ENCODE peak calls at places on chromosomes 6 and 20, in eight cellular contexts. A is adrenal gland, W is hepatocyte, L is NAMALWA, N is dorsolateral prefrontal cortex, P is fibroblast of lung, X is AG08395, V is A172. T is an unnamed sample.
A peak's percentile ranks its signal among the peaks of the same experiment; 100 is the strongest.

GRCh38 chr6:53986721-53987526 is 124.3 kb upstream of the MLIP start:
- DNase-seq in A (no peak), X (no peak), L (no peak), V (no peak), N (no peak), P (peak; percentile 31), W (peak; percentile 17), T (no peak)

GRCh38 chr6:36353411-36353915 is 16.8 kb upstream of the BNIP5 start:
- DNase-seq in A (peak; percentile 3), X (no peak), L (no peak), N (no peak), W (no peak), V (no peak), P (no peak), T (no peak)

GRCh38 chr20:11564491-11564890 is 353.2 kb upstream of the BTBD3 start:
- DNase-seq in X (no peak), N (no peak), A (no peak), L (no peak), W (no peak), V (no peak), P (no peak), T (no peak)

GRCh38 chr20:21393142-21393541 is 4.2 kb downstream of the NKX2-4 start:
- DNase-seq in L (no peak), A (no peak), W (no peak), V (no peak), X (no peak), N (no peak), P (no peak), T (no peak)

GRCh38 chr20:3164763-3165410 is 5.2 kb upstream of the FASTKD5 start:
- DNase-seq in L (no peak), X (no peak), N (no peak), P (no peak), V (no peak), W (no peak), A (no peak), T (no peak)

GRCh38 chr20:6282642-6283041 is 159.8 kb upstream of the FERMT1 start:
- DNase-seq in P (no peak), W (no peak), X (no peak), N (no peak), L (no peak), V (no peak), A (no peak), T (no peak)

GRCh38 chr6:4125500-4125899 is 9.9 kb downstream of the ECI2 start:
- DNase-seq in V (no peak), N (no peak), L (no peak), X (no peak), W (no peak), A (no peak), P (no peak), T (no peak)

GRCh38 chr6:136014454-136015421 is 163.2 kb downstream of the PDE7B start:
- DNase-seq in V (peak; percentile 91), L (no peak), N (no peak), X (peak; percentile 80), P (peak; percentile 100), A (peak; percentile 59), W (no peak), T (no peak)

GRCh38 chr6:22954749-22955385 is 385.5 kb downstream of the HDGFL1 start:
- DNase-seq in X (no peak), N (no peak), W (no peak), V (no peak), L (peak; percentile 11), P (peak; percentile 49), A (no peak), T (no peak)

GRCh38 chr20:20410678-20411077 is 42.8 kb downstream of the INSM1 start:
- DNase-seq in P (no peak), A (peak; percentile 56), L (no peak), W (peak; percentile 59), X (no peak), V (no peak), N (peak; percentile 64), T (no peak)

GRCh38 chr6:30319146-30319835 is 7.4 kb upstream of the TRIM39 start:
- DNase-seq in P (no peak), L (no peak), W (no peak), X (no peak), A (no peak), N (no peak), V (no peak), T (no peak)

GRCh38 chr20:10658051-10658823 is 15.6 kb downstream of the JAG1 start:
- DNase-seq in N (no peak), P (no peak), V (no peak), W (no peak), L (no peak), A (no peak), X (no peak), T (no peak)

GRCh38 chr6:107244742-107245470 is 129.6 kb upstream of the BEND3 start:
- DNase-seq in N (no peak), W (no peak), A (no peak), V (no peak), L (no peak), X (no peak), P (no peak), T (no peak)

GRCh38 chr6:137237413-137238170 is 18.4 kb upstream of the IFNGR1 start:
- DNase-seq in W (peak; percentile 62), V (peak; percentile 87), A (no peak), N (no peak), L (no peak), P (peak; percentile 60), X (peak; percentile 37), T (no peak)

GRCh38 chr6:71079707-71080106 is 122.8 kb upstream of the B3GAT2 start:
- DNase-seq in X (no peak), L (no peak), N (no peak), P (peak; percentile 68), W (no peak), V (no peak), A (no peak), T (no peak)

GRCh38 chr6:20006039-20006438 is 168.9 kb downstream of the ID4 start:
- DNase-seq in V (no peak), W (no peak), X (no peak), L (no peak), A (no peak), P (no peak), N (no peak), T (no peak)

GRCh38 chr6:16206595-16207037 is 31.8 kb upstream of the GMPR start:
- DNase-seq in X (peak; percentile 84), L (peak; percentile 83), V (peak; percentile 79), N (peak; percentile 48), A (peak; percentile 70), P (peak; percentile 81), W (peak; percentile 85), T (peak; percentile 18)

GRCh38 chr20:34979366-34980153 is 23.9 kb downstream of the MYH7B start:
- DNase-seq in W (no peak), V (no peak), P (no peak), N (no peak), L (no peak), X (no peak), A (no peak), T (no peak)

GRCh38 chr6:155660243-155660977 is 204.8 kb upstream of the NOX3 start:
- DNase-seq in A (no peak), W (no peak), N (no peak), V (no peak), L (no peak), P (no peak), X (no peak), T (no peak)

GRCh38 chr6:166911248-166911677 is 45.1 kb downstream of the RNASET2 start:
- DNase-seq in A (no peak), W (no peak), V (no peak), P (no peak), N (no peak), L (no peak), X (no peak), T (no peak)

GRCh38 chr20:34754611-34755010 is 50.5 kb downstream of the TP53INP2 start:
- DNase-seq in P (no peak), W (no peak), V (no peak), L (no peak), N (no peak), A (no peak), X (no peak), T (no peak)

GRCh38 chr6:111844921-111845320 is 28.3 kb downstream of the FYN start:
- DNase-seq in A (no peak), L (no peak), X (no peak), V (no peak), W (no peak), N (peak; percentile 55), P (no peak), T (no peak)

GRCh38 chr6:20907486-20908071 is 373.3 kb downstream of the CDKAL1 start:
- DNase-seq in X (no peak), W (no peak), V (no peak), N (no peak), P (no peak), L (no peak), A (no peak), T (no peak)

GRCh38 chr6:37321516-37321915 is 32.3 kb upstream of the RNF8 start:
- DNase-seq in W (no peak), A (no peak), V (no peak), N (no peak), X (no peak), L (no peak), P (no peak), T (no peak)

GRCh38 chr20:43409041-43409913 is 48.4 kb upstream of the SRSF6 start:
- DNase-seq in N (no peak), V (peak; percentile 31), L (peak; percentile 52), P (peak; percentile 59), X (peak; percentile 70), W (peak; percentile 35), A (no peak), T (no peak)

GRCh38 chr6:165579151-165579550 is 83.9 kb downstream of the PDE10A start:
- DNase-seq in V (no peak), W (no peak), L (no peak), A (no peak), X (no peak), N (no peak), P (no peak), T (no peak)

GRCh38 chr6:19896580-19897010 is 59.4 kb downstream of the ID4 start:
- DNase-seq in L (no peak), X (no peak), P (no peak), V (no peak), A (no peak), N (no peak), W (peak; percentile 16), T (no peak)

GRCh38 chr20:36061754-36062153 is 92.8 kb upstream of the EPB41L1 start:
- DNase-seq in X (no peak), N (no peak), L (no peak), P (no peak), W (no peak), A (no peak), V (no peak), T (no peak)

GRCh38 chr6:142669701-142670351 is 275.1 kb downstream of the HIVEP2 start:
- DNase-seq in W (no peak), X (no peak), V (no peak), N (no peak), L (no peak), A (no peak), P (no peak), T (no peak)

GRCh38 chr20:47782920-47783552 is 2.2 kb downstream of the SULF2 start:
- DNase-seq in L (no peak), A (no peak), X (no peak), V (no peak), W (no peak), P (no peak), N (no peak), T (no peak)

GRCh38 chr6:170255426-170256125 is 35.3 kb downstream of the DLL1 start:
- DNase-seq in N (no peak), V (no peak), L (no peak), W (no peak), A (no peak), P (no peak), X (no peak), T (no peak)

GRCh38 chr20:22526512-22527012 is 57.8 kb downstream of the FOXA2 start:
- DNase-seq in P (no peak), W (no peak), L (no peak), N (no peak), V (no peak), X (no peak), A (no peak), T (no peak)

GRCh38 chr6:43267619-43268347 is 24.5 kb downstream of the TTBK1 start:
- DNase-seq in P (no peak), W (peak; percentile 65), A (peak; percentile 29), X (no peak), V (no peak), L (no peak), N (no peak), T (no peak)